ENCODE peak calls at places on chromosome 9, in seven cellular contexts. V is sigmoid colon, X is spleen, A is HCT116, Z is erythroblast, L is stomach, B is A549. K is an unnamed sample.

GRCh38 chr9:27196383-27196782 is 87.4 kb downstream of the TEK start:
- DNase-seq in A (no peak), B (no peak), L (no peak), Z (no peak), X (no peak), V (no peak), K (no peak)

GRCh38 chr9:72263572-72263971 is 101.4 kb downstream of the ZFAND5 start:
- DNase-seq in L (no peak), Z (no peak), V (no peak), A (no peak), B (no peak), X (no peak), K (no peak)

GRCh38 chr9:33025572-33026347 is 687 bp downstream of the DNAJA1 start:
- DNase-seq in L (peak; percentile 65), A (no peak), B (no peak), V (peak; percentile 78), X (peak; percentile 92), Z (peak; percentile 80), K (peak; percentile 38)

GRCh38 chr9:121743441-121744001 is 92.1 kb downstream of the DAB2IP start:
- DNase-seq in L (peak; percentile 90), X (peak; percentile 87), A (peak; percentile 56), B (peak; percentile 96), V (peak; percentile 93), Z (no peak), K (no peak)

GRCh38 chr9:134559013-134559412 is 82.6 kb upstream of the COL5A1 start:
- DNase-seq in X (peak; percentile 25), A (no peak), Z (no peak), V (peak; percentile 29), L (no peak), B (no peak), K (no peak)

GRCh38 chr9:94865599-94866456 is 139.3 kb downstream of the AOPEP start:
- DNase-seq in B (no peak), Z (no peak), X (no peak), A (no peak), L (peak; percentile 37), V (peak; percentile 83), K (no peak)

GRCh38 chr9:89844075-89844474 is 239.3 kb downstream of the GADD45G start:
- DNase-seq in B (no peak), X (peak; percentile 20), A (no peak), L (no peak), V (no peak), Z (no peak), K (no peak)

GRCh38 chr9:71683598-71684235 is 84.6 kb downstream of the CEMIP2 start:
- DNase-seq in Z (peak; percentile 9), V (no peak), A (peak; percentile 36), B (no peak), L (no peak), X (no peak), K (no peak)

GRCh38 chr9:575139-575538 is 266.4 kb upstream of the DMRT1 start:
- DNase-seq in A (no peak), L (no peak), X (no peak), V (no peak), Z (no peak), B (no peak), K (no peak)

GRCh38 chr9:122051401-122052346 is 41.4 kb downstream of the TTLL11 start:
- DNase-seq in Z (peak; percentile 94), L (no peak), V (no peak), B (no peak), A (no peak), X (no peak), K (no peak)

GRCh38 chr9:129458663-129459549 is 162.0 kb downstream of the C9orf50 start:
- DNase-seq in A (no peak), X (peak; percentile 90), Z (no peak), B (no peak), V (peak; percentile 86), L (peak; percentile 86), K (no peak)

GRCh38 chr9:121122450-121123032 is 47.8 kb downstream of the CNTRL start:
- DNase-seq in A (no peak), X (no peak), B (no peak), L (no peak), V (no peak), Z (no peak), K (no peak)

GRCh38 chr9:93299418-93300174 is 115.7 kb downstream of the WNK2 start:
- DNase-seq in A (no peak), X (peak; percentile 47), Z (no peak), V (peak; percentile 40), L (no peak), B (no peak), K (no peak)

DNA sequence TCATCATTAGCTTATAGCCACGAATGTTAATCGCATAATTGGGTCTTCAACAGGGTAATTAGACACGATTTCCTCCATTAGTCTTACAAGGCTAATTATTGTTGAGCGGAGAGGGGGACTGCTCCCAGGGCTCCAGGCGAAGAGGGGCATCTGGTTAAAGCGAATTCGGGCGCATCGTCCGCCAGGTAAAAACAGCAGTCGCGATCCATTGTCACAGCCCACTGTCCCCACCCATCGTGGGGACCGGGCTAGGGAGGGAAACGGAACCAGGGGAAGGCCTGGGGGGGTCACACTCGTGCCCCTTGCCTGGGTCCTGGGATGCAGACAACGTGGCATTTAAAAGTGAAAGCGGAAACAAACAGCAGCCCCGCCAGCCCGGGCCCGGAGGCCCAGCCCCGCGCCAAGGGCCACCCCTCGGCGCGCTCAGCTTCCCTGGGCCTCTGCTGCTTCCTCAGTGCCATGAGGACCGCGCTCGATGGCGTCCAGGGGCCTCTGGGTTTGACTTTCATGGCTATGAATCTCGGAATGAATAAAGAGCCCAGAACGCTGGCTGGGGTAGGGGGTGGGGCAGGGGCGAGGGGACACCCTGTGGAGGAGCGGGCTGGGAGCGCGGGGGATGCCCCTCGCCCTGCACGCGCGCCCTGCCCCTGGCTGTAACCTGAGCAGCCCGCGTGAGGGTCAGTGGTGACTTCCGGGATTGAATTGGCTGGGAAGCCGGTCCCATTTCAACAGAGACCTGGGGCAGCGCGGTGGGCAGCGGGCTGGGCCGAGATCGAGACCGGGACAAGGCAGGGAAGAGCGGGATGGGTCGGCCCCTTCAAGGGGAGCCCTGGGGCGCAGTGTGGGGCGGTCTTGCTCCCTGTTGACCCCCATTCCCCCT is 99.9 kb downstream of the GTF3C4 start:
- DNase-seq in X (peak; percentile 93), Z (peak; percentile 71), L (peak; percentile 78), V (peak; percentile 76), A (no peak), B (peak; percentile 44), K (peak; percentile 78)
- TF ChIP-seq POLR2A in X (no peak), Z (peak; percentile 61), L (no peak), V (no peak), A (no peak), B (no peak), K (peak; percentile 77)

GRCh38 chr9:124410321-124410913 is 4.8 kb downstream of the PSMB7 start:
- DNase-seq in V (no peak), B (no peak), Z (no peak), A (no peak), L (no peak), X (no peak), K (no peak)
- TF ChIP-seq POLR2A in V (no peak), B (no peak), Z (no peak), A (no peak), L (no peak), X (no peak), K (no peak)

GRCh38 chr9:133113928-133114351 is 7.1 kb downstream of the RALGDS start:
- DNase-seq in Z (peak; percentile 40), A (no peak), X (peak; percentile 80), V (peak; percentile 72), L (no peak), B (no peak), K (no peak)

GRCh38 chr9:133114451-133114885 is 6.6 kb downstream of the RALGDS start:
- DNase-seq in B (no peak), L (no peak), Z (peak; percentile 42), X (peak; percentile 80), V (peak; percentile 80), A (no peak), K (no peak)

GRCh38 chr9:133113163-133113927 is 7.7 kb downstream of the RALGDS start:
- DNase-seq in A (no peak), Z (no peak), X (peak; percentile 84), L (no peak), V (peak; percentile 78), B (no peak), K (no peak)

GRCh38 chr9:133111461-133112360 is 9.3 kb downstream of the RALGDS start:
- DNase-seq in X (peak; percentile 67), B (no peak), V (peak; percentile 70), L (no peak), A (no peak), Z (no peak), K (no peak)

GRCh38 chr9:133112361-133113026 is 8.5 kb downstream of the RALGDS start:
- DNase-seq in V (peak; percentile 83), X (peak; percentile 90), L (no peak), Z (no peak), B (no peak), A (no peak), K (no peak)
- TF ChIP-seq POLR2A in V (no peak), X (no peak), L (no peak), Z (no peak), B (no peak), A (no peak), K (no peak)

GRCh38 chr9:130780865-130781504 is 54.1 kb upstream of the ABL1 start:
- DNase-seq in X (no peak), B (peak; percentile 62), A (no peak), V (peak; percentile 95), L (no peak), Z (no peak), K (no peak)
- TF ChIP-seq POLR2A in X (no peak), B (no peak), A (no peak), V (peak; percentile 83), L (peak; percentile 64), Z (no peak), K (no peak)

K was measured in GM12891.